ENCODE peak calls at places on chromosome 9, in eight cellular contexts. One of them, this sample, is unnamed. For H3K9me3 and H3K27me3, the result is how much of the 10 kb centered on the place peaks cover.

GRCh38 chr9:137276757-137277328 is 683 bp upstream of the TOR4A start:
- DNase-seq in ovary: peak
- DNase-seq in aorta: peak
- DNase-seq in CD4-positive, alpha-beta memory T cell: no peak
- DNase-seq in naive thymus-derived CD4-positive, alpha-beta T cell: no peak
- DNase-seq in GM12878: no peak
- DNase-seq in CD8-positive, alpha-beta T cell: no peak
- DNase-seq in neural progenitor cell: peak
- DNase-seq in this sample: peak

GRCh38 chr9:120538339-120538738 is 41.6 kb downstream of the CDK5RAP2 start:
- DNase-seq in GM12878: no peak
- DNase-seq in naive thymus-derived CD4-positive, alpha-beta T cell: no peak
- DNase-seq in ovary: no peak
- DNase-seq in aorta: no peak
- DNase-seq in neural progenitor cell: no peak
- DNase-seq in CD4-positive, alpha-beta memory T cell: no peak
- DNase-seq in CD8-positive, alpha-beta T cell: no peak
- DNase-seq in this sample: no peak

GRCh38 chr9:112112941-112113399 is 62.1 kb downstream of the SUSD1 start:
- DNase-seq in aorta: no peak
- DNase-seq in ovary: no peak
- DNase-seq in GM12878: no peak
- DNase-seq in naive thymus-derived CD4-positive, alpha-beta T cell: peak
- DNase-seq in CD8-positive, alpha-beta T cell: no peak
- DNase-seq in neural progenitor cell: peak
- DNase-seq in CD4-positive, alpha-beta memory T cell: no peak
- DNase-seq in this sample: no peak

GRCh38 chr9:87909310-87910041 is 8.3 kb upstream of the SPATA31C1 start:
- DNase-seq in CD4-positive, alpha-beta memory T cell: no peak
- DNase-seq in CD8-positive, alpha-beta T cell: no peak
- DNase-seq in GM12878: no peak
- DNase-seq in neural progenitor cell: no peak
- DNase-seq in ovary: no peak
- DNase-seq in naive thymus-derived CD4-positive, alpha-beta T cell: no peak
- DNase-seq in aorta: no peak
- DNase-seq in this sample: no peak

GRCh38 chr9:100341889-100342288 is 10.9 kb downstream of the TEX10 start:
- DNase-seq in aorta: no peak
- DNase-seq in CD8-positive, alpha-beta T cell: no peak
- DNase-seq in neural progenitor cell: no peak
- DNase-seq in naive thymus-derived CD4-positive, alpha-beta T cell: no peak
- DNase-seq in GM12878: no peak
- DNase-seq in CD4-positive, alpha-beta memory T cell: no peak
- DNase-seq in ovary: no peak
- DNase-seq in this sample: no peak

GRCh38 chr9:1978941-1979340 is 36.2 kb upstream of the SMARCA2 start:
- DNase-seq in CD8-positive, alpha-beta T cell: no peak
- DNase-seq in aorta: no peak
- DNase-seq in neural progenitor cell: no peak
- DNase-seq in ovary: peak
- DNase-seq in GM12878: no peak
- DNase-seq in CD4-positive, alpha-beta memory T cell: no peak
- DNase-seq in naive thymus-derived CD4-positive, alpha-beta T cell: no peak
- DNase-seq in this sample: no peak

GRCh38 chr9:133682961-133683493 is 46.9 kb downstream of the DBH start:
- DNase-seq in CD8-positive, alpha-beta T cell: no peak
- DNase-seq in GM12878: no peak
- DNase-seq in naive thymus-derived CD4-positive, alpha-beta T cell: no peak
- DNase-seq in ovary: no peak
- DNase-seq in CD4-positive, alpha-beta memory T cell: no peak
- DNase-seq in aorta: no peak
- DNase-seq in neural progenitor cell: no peak
- DNase-seq in this sample: peak

GRCh38 chr9:125137200-125137599 is 6.1 kb downstream of the SCAI start:
- DNase-seq in CD8-positive, alpha-beta T cell: no peak
- DNase-seq in neural progenitor cell: no peak
- DNase-seq in GM12878: no peak
- DNase-seq in naive thymus-derived CD4-positive, alpha-beta T cell: no peak
- DNase-seq in CD4-positive, alpha-beta memory T cell: no peak
- DNase-seq in aorta: no peak
- DNase-seq in ovary: no peak
- DNase-seq in this sample: no peak

GRCh38 chr9:133950206-133950915 is 41.8 kb downstream of the VAV2 start:
- DNase-seq in neural progenitor cell: no peak
- DNase-seq in GM12878: no peak
- DNase-seq in CD8-positive, alpha-beta T cell: no peak
- DNase-seq in naive thymus-derived CD4-positive, alpha-beta T cell: no peak
- DNase-seq in aorta: peak
- DNase-seq in CD4-positive, alpha-beta memory T cell: no peak
- DNase-seq in ovary: no peak
- DNase-seq in this sample: peak

GRCh38 chr9:131217321-131218031 is 58.8 kb downstream of the FAM78A start:
- DNase-seq in neural progenitor cell: no peak
- DNase-seq in CD4-positive, alpha-beta memory T cell: no peak
- DNase-seq in CD8-positive, alpha-beta T cell: no peak
- DNase-seq in ovary: no peak
- DNase-seq in aorta: no peak
- DNase-seq in naive thymus-derived CD4-positive, alpha-beta T cell: no peak
- DNase-seq in GM12878: no peak
- DNase-seq in this sample: no peak

GRCh38 chr9:10232352-10232930 is 380.4 kb downstream of the PTPRD start:
- DNase-seq in aorta: no peak
- DNase-seq in neural progenitor cell: no peak
- DNase-seq in naive thymus-derived CD4-positive, alpha-beta T cell: no peak
- DNase-seq in GM12878: no peak
- DNase-seq in CD8-positive, alpha-beta T cell: no peak
- DNase-seq in CD4-positive, alpha-beta memory T cell: no peak
- DNase-seq in ovary: no peak
- DNase-seq in this sample: no peak

GRCh38 chr9:89138463-89139390 is 39.9 kb downstream of the SHC3 start:
- DNase-seq in naive thymus-derived CD4-positive, alpha-beta T cell: no peak
- DNase-seq in GM12878: no peak
- DNase-seq in aorta: no peak
- DNase-seq in CD8-positive, alpha-beta T cell: no peak
- DNase-seq in CD4-positive, alpha-beta memory T cell: no peak
- DNase-seq in neural progenitor cell: no peak
- DNase-seq in ovary: no peak
- DNase-seq in this sample: no peak

GRCh38 chr9:129606161-129607025 is 14.5 kb downstream of the C9orf50 start:
- DNase-seq in CD8-positive, alpha-beta T cell: no peak
- DNase-seq in GM12878: no peak
- DNase-seq in CD4-positive, alpha-beta memory T cell: no peak
- DNase-seq in aorta: no peak
- DNase-seq in neural progenitor cell: no peak
- DNase-seq in naive thymus-derived CD4-positive, alpha-beta T cell: no peak
- DNase-seq in ovary: no peak
- DNase-seq in this sample: no peak

GRCh38 chr9:1173986-1174385 is 123.8 kb downstream of the DMRT2 start:
- DNase-seq in CD8-positive, alpha-beta T cell: no peak
- DNase-seq in naive thymus-derived CD4-positive, alpha-beta T cell: no peak
- DNase-seq in aorta: no peak
- DNase-seq in CD4-positive, alpha-beta memory T cell: no peak
- DNase-seq in GM12878: no peak
- DNase-seq in ovary: no peak
- DNase-seq in neural progenitor cell: no peak
- DNase-seq in this sample: no peak

GRCh38 chr9:82924243-82924605 is 138.7 kb downstream of the RASEF start:
- DNase-seq in neural progenitor cell: peak
- DNase-seq in CD4-positive, alpha-beta memory T cell: no peak
- DNase-seq in GM12878: no peak
- DNase-seq in CD8-positive, alpha-beta T cell: no peak
- DNase-seq in naive thymus-derived CD4-positive, alpha-beta T cell: no peak
- DNase-seq in aorta: no peak
- DNase-seq in ovary: no peak
- DNase-seq in this sample: no peak

GRCh38 chr9:134475051-134475790 is 149.0 kb downstream of the RXRA start:
- DNase-seq in neural progenitor cell: no peak
- DNase-seq in CD8-positive, alpha-beta T cell: peak
- DNase-seq in CD4-positive, alpha-beta memory T cell: no peak
- DNase-seq in naive thymus-derived CD4-positive, alpha-beta T cell: peak
- DNase-seq in GM12878: no peak
- DNase-seq in aorta: peak
- DNase-seq in ovary: peak
- DNase-seq in this sample: peak

GRCh38 chr9:114069476-114070187 is 8.5 kb downstream of the AMBP start:
- DNase-seq in neural progenitor cell: no peak
- DNase-seq in GM12878: no peak
- DNase-seq in ovary: no peak
- DNase-seq in CD8-positive, alpha-beta T cell: no peak
- DNase-seq in naive thymus-derived CD4-positive, alpha-beta T cell: no peak
- DNase-seq in CD4-positive, alpha-beta memory T cell: no peak
- DNase-seq in aorta: peak
- DNase-seq in this sample: no peak

GRCh38 chr9:129816501-129817435 is 7.2 kb downstream of the TOR1A start:
- DNase-seq in aorta: no peak
- DNase-seq in CD8-positive, alpha-beta T cell: no peak
- DNase-seq in ovary: no peak
- DNase-seq in CD4-positive, alpha-beta memory T cell: no peak
- DNase-seq in GM12878: no peak
- DNase-seq in naive thymus-derived CD4-positive, alpha-beta T cell: no peak
- DNase-seq in neural progenitor cell: no peak
- DNase-seq in this sample: no peak

GRCh38 chr9:126939821-126940221 is 25.2 kb downstream of the RALGPS1 start:
- DNase-seq in ovary: no peak
- DNase-seq in GM12878: no peak
- DNase-seq in naive thymus-derived CD4-positive, alpha-beta T cell: no peak
- DNase-seq in neural progenitor cell: no peak
- DNase-seq in CD8-positive, alpha-beta T cell: no peak
- DNase-seq in aorta: no peak
- DNase-seq in CD4-positive, alpha-beta memory T cell: no peak
- DNase-seq in this sample: no peak

GRCh38 chr9:456365-456764 is 241.7 kb downstream of the DOCK8 start:
- DNase-seq in GM12878: no peak
- DNase-seq in aorta: no peak
- DNase-seq in CD8-positive, alpha-beta T cell: no peak
- DNase-seq in ovary: no peak
- DNase-seq in CD4-positive, alpha-beta memory T cell: no peak
- DNase-seq in naive thymus-derived CD4-positive, alpha-beta T cell: no peak
- DNase-seq in neural progenitor cell: no peak
- DNase-seq in this sample: peak

GRCh38 chr9:13033959-13034695 is 245.4 kb downstream of the MPDZ start:
- DNase-seq in ovary: peak
- DNase-seq in CD4-positive, alpha-beta memory T cell: no peak
- DNase-seq in GM12878: no peak
- DNase-seq in naive thymus-derived CD4-positive, alpha-beta T cell: no peak
- DNase-seq in aorta: peak
- DNase-seq in CD8-positive, alpha-beta T cell: no peak
- DNase-seq in neural progenitor cell: peak
- DNase-seq in this sample: peak

GRCh38 chr9:127549218-127549617 is 62.9 kb upstream of the STXBP1 start:
- DNase-seq in naive thymus-derived CD4-positive, alpha-beta T cell: no peak
- DNase-seq in neural progenitor cell: no peak
- DNase-seq in CD8-positive, alpha-beta T cell: no peak
- DNase-seq in aorta: no peak
- DNase-seq in ovary: no peak
- DNase-seq in GM12878: no peak
- DNase-seq in CD4-positive, alpha-beta memory T cell: no peak
- DNase-seq in this sample: no peak

GRCh38 chr9:122614362-122614761 is at the start of gene OR1Q1:
- DNase-seq in neural progenitor cell: no peak
- DNase-seq in CD8-positive, alpha-beta T cell: no peak
- DNase-seq in CD4-positive, alpha-beta memory T cell: no peak
- DNase-seq in aorta: no peak
- DNase-seq in GM12878: no peak
- DNase-seq in ovary: no peak
- DNase-seq in naive thymus-derived CD4-positive, alpha-beta T cell: no peak
- DNase-seq in this sample: no peak
- H3K9me3 ChIP-seq in neural progenitor cell: under half
- H3K9me3 ChIP-seq in CD8-positive, alpha-beta T cell: under half
- H3K9me3 ChIP-seq in CD4-positive, alpha-beta memory T cell: under half
- H3K9me3 ChIP-seq in aorta: under half
- H3K9me3 ChIP-seq in GM12878: under half
- H3K9me3 ChIP-seq in ovary: under half
- H3K9me3 ChIP-seq in naive thymus-derived CD4-positive, alpha-beta T cell: under half
- H3K9me3 ChIP-seq in this sample: under half

DNA sequence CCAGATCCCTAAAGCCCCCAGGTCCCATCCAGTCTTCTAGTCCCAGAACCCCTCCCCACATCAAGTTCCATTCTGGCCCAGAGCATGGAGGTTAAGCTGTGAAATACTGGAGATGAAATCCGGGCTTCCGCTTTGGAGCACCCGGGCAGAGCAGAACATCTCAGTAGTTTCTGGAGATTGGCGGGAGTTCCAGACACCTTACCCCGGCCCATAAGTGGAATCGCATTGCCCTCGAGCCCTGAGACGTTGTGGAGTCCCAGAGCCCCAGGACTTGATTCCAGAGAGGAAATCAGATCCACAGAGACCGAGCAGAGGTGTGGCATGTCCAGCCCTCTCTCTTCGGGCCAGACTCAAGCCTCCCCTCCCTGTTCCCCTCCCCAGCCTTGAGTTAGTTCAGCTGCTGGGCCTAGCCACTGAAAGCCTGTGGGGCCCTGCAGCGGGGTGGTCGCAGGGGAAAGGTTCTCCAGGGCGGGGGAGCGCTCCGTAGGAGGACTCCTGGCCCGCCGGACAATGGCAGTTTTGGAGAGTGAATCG is 937 bp upstream of the PAX5 start:
- DNase-seq in ovary: no peak
- DNase-seq in GM12878: no peak
- DNase-seq in CD4-positive, alpha-beta memory T cell: no peak
- DNase-seq in aorta: no peak
- DNase-seq in neural progenitor cell: peak
- DNase-seq in CD8-positive, alpha-beta T cell: no peak
- DNase-seq in naive thymus-derived CD4-positive, alpha-beta T cell: no peak
- DNase-seq in this sample: no peak
- H3K27me3 ChIP-seq in ovary: under half
- H3K27me3 ChIP-seq in GM12878: under half
- H3K27me3 ChIP-seq in CD4-positive, alpha-beta memory T cell: half or more
- H3K27me3 ChIP-seq in aorta: under half
- H3K27me3 ChIP-seq in neural progenitor cell: half or more
- H3K27me3 ChIP-seq in CD8-positive, alpha-beta T cell: half or more
- H3K27me3 ChIP-seq in naive thymus-derived CD4-positive, alpha-beta T cell: under half
- H3K27me3 ChIP-seq in this sample: half or more

DNA sequence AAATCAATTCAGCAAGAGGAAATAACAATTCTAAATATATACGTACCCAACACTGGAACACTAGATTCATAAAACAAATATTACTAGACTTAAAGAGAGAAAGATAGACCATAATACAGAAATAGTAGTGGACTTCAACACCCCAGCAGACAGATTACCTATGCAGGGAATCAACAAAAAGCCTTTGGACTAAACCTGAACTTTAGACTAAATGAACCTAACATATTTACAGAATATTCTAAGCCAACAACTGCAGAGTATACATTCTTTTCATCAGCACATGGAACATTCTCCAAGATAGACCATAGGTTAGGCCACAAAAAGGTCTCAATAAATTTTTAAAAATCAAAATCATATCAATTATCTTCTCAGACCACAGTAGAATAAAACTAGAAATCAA is 32.9 kb upstream of the BARX1 start:
- DNase-seq in CD8-positive, alpha-beta T cell: no peak
- DNase-seq in neural progenitor cell: no peak
- DNase-seq in CD4-positive, alpha-beta memory T cell: no peak
- DNase-seq in naive thymus-derived CD4-positive, alpha-beta T cell: no peak
- DNase-seq in ovary: no peak
- DNase-seq in GM12878: no peak
- DNase-seq in aorta: no peak
- DNase-seq in this sample: no peak
- H3K9me3 ChIP-seq in CD8-positive, alpha-beta T cell: under half
- H3K9me3 ChIP-seq in neural progenitor cell: under half
- H3K9me3 ChIP-seq in CD4-positive, alpha-beta memory T cell: under half
- H3K9me3 ChIP-seq in naive thymus-derived CD4-positive, alpha-beta T cell: under half
- H3K9me3 ChIP-seq in ovary: under half
- H3K9me3 ChIP-seq in GM12878: under half
- H3K9me3 ChIP-seq in aorta: under half
- H3K9me3 ChIP-seq in this sample: under half

GRCh38 chr9:34954225-34954624 is 3.9 kb upstream of the PHF24 start:
- DNase-seq in neural progenitor cell: peak
- DNase-seq in naive thymus-derived CD4-positive, alpha-beta T cell: no peak
- DNase-seq in ovary: no peak
- DNase-seq in CD8-positive, alpha-beta T cell: no peak
- DNase-seq in aorta: no peak
- DNase-seq in CD4-positive, alpha-beta memory T cell: no peak
- DNase-seq in GM12878: no peak
- DNase-seq in this sample: no peak
- H3K27me3 ChIP-seq in neural progenitor cell: half or more
- H3K27me3 ChIP-seq in naive thymus-derived CD4-positive, alpha-beta T cell: under half
- H3K27me3 ChIP-seq in ovary: under half
- H3K27me3 ChIP-seq in CD8-positive, alpha-beta T cell: under half
- H3K27me3 ChIP-seq in aorta: under half
- H3K27me3 ChIP-seq in CD4-positive, alpha-beta memory T cell: under half
- H3K27me3 ChIP-seq in GM12878: under half
- H3K27me3 ChIP-seq in this sample: half or more

This sample was measured in heart right ventricle.